ENCODE peak calls at places on chromosomes 13 and 19, in five cellular contexts. K, I, Y, J and Q are unnamed samples.

GRCh38 chr19:4914736-4915501 is 5.6 kb downstream of the UHRF1 start:
- DNase-seq in I (no peak), Y (no peak), K (peak; percentile 83), J (peak; percentile 67), Q (peak; percentile 70)

GRCh38 chr19:6433165-6433564 is 398 bp downstream of the SLC25A41 start:
- DNase-seq in K (no peak), J (no peak), Y (no peak), I (no peak), Q (no peak)

GRCh38 chr13:75486654-75487053 is 4.7 kb upstream of the TBC1D4 start:
- DNase-seq in I (no peak), Y (no peak), K (no peak), J (no peak), Q (no peak)

GRCh38 chr19:2974342-2974932 is 2.9 kb upstream of the TLE6 start:
- DNase-seq in Y (peak; percentile 80), J (peak; percentile 78), K (no peak), I (no peak), Q (no peak)

GRCh38 chr19:41940443-41941409 is 12.5 kb upstream of the ERFL start:
- DNase-seq in Y (no peak), I (peak; percentile 29), K (no peak), J (no peak), Q (no peak)

GRCh38 chr19:12721656-12722565 is 1.8 kb downstream of the TNPO2 start:
- DNase-seq in K (peak; percentile 77), Y (peak; percentile 90), I (peak; percentile 79), J (peak; percentile 82), Q (no peak)

GRCh38 chr19:33818426-33818825 is 21.8 kb downstream of the KCTD15 start:
- DNase-seq in K (no peak), I (no peak), Y (no peak), J (no peak), Q (no peak)

GRCh38 chr19:43700368-43701015 is 15.4 kb upstream of the IRGC start:
- DNase-seq in I (no peak), Y (peak; percentile 75), K (peak; percentile 36), J (peak; percentile 76), Q (no peak)

GRCh38 chr19:46515879-46516350 is 20.2 kb upstream of the PNMA8B start:
- DNase-seq in J (peak; percentile 59), I (no peak), Y (no peak), K (peak; percentile 66), Q (no peak)

GRCh38 chr13:43087960-43088580 is 64.7 kb downstream of the DNAJC15 start:
- DNase-seq in K (no peak), I (no peak), J (peak; percentile 65), Y (no peak), Q (no peak)

GRCh38 chr19:42442833-42443232 is at the start of gene CXCL17:
- DNase-seq in I (no peak), J (no peak), K (no peak), Y (no peak), Q (no peak)

GRCh38 chr19:10230904-10231623 is at the start of gene S1PR2:
- DNase-seq in Y (peak; percentile 92), J (peak; percentile 87), I (peak; percentile 86), K (peak; percentile 80), Q (peak; percentile 20)

GRCh38 chr19:14089412-14089661 is 1.2 kb downstream of the SAMD1 start:
- DNase-seq in K (no peak), I (no peak), J (peak; percentile 43), Y (no peak), Q (no peak)

GRCh38 chr19:35596366-35596999 is 10.5 kb downstream of the PMIS2 start:
- DNase-seq in I (no peak), Y (no peak), K (no peak), J (peak; percentile 14), Q (no peak)

GRCh38 chr19:38033658-38034150 is 126.7 kb downstream of the SIPA1L3 start:
- DNase-seq in I (peak; percentile 53), K (no peak), Y (no peak), J (peak; percentile 12), Q (no peak)

GRCh38 chr13:37058801-37059135 is 720 bp downstream of the SUPT20H start:
- DNase-seq in I (no peak), J (no peak), Y (no peak), K (no peak), Q (no peak)

GRCh38 chr19:8069116-8069973 is 16.8 kb downstream of the CCL25 start:
- DNase-seq in K (no peak), J (no peak), Y (no peak), I (peak; percentile 73), Q (no peak)

GRCh38 chr19:15299568-15300409 is 32.5 kb downstream of the BRD4 start:
- DNase-seq in I (no peak), K (no peak), Y (no peak), J (peak; percentile 72), Q (no peak)

GRCh38 chr13:73274147-73274546 is 215.3 kb downstream of the KLF5 start:
- DNase-seq in Y (no peak), J (peak; percentile 5), K (peak; percentile 1), I (no peak), Q (no peak)

GRCh38 chr13:29791997-29792775 is 58.2 kb downstream of the UBL3 start:
- DNase-seq in Y (no peak), I (no peak), J (no peak), K (no peak), Q (no peak)

GRCh38 chr13:30477346-30478235 is 11.9 kb upstream of the HMGB1 start:
- DNase-seq in I (peak; percentile 29), Y (no peak), K (no peak), J (no peak), Q (no peak)

GRCh38 chr19:50203281-50204080 is at the start of gene MYH14:
- DNase-seq in K (peak; percentile 99), I (peak; percentile 96), Y (peak; percentile 81), J (peak; percentile 3), Q (no peak)

GRCh38 chr13:67278230-67278629 is 48.1 kb upstream of the PCDH9 start:
- DNase-seq in J (peak; percentile 95), Y (no peak), I (no peak), K (no peak), Q (no peak)